ENCODE peak calls at places on chromosome 14, in six cellular contexts. G is neuronal stem cell, O is H9, Q is H1, T is trophoblast cell, X is IMR-90. F is an unnamed sample.

GRCh38 chr14:85732031-85732430 is 202.1 kb downstream of the FLRT2 start:
- DNase-seq in O (no peak), X (no peak), T (no peak), Q (no peak), G (no peak), F (no peak)

GRCh38 chr14:65833256-65833880 is 420.8 kb downstream of the FUT8 start:
- DNase-seq in Q (no peak), T (no peak), G (no peak), X (no peak), O (no peak), F (no peak)

GRCh38 chr14:97107760-97108159 is 310.6 kb downstream of the VRK1 start:
- DNase-seq in Q (no peak), X (no peak), G (no peak), O (no peak), T (peak), F (no peak)

GRCh38 chr14:55731881-55732498 is 152.0 kb downstream of the KTN1 start:
- DNase-seq in T (peak), O (peak), G (peak), Q (peak), X (peak), F (no peak)

GRCh38 chr14:72755766-72756165 is 138.1 kb downstream of the DPF3 start:
- DNase-seq in T (no peak), Q (no peak), G (no peak), O (no peak), X (peak), F (no peak)

GRCh38 chr14:64061115-64061514 is 208.3 kb downstream of the SYNE2 start:
- DNase-seq in X (no peak), O (no peak), G (no peak), T (no peak), Q (no peak), F (no peak)

GRCh38 chr14:69554500-69554899 is 20.2 kb downstream of the CCDC177 start:
- DNase-seq in X (no peak), O (no peak), G (no peak), T (no peak), Q (no peak), F (no peak)

GRCh38 chr14:61501714-61502458 is 180.5 kb downstream of the PRKCH start:
- DNase-seq in Q (no peak), G (no peak), O (no peak), X (no peak), T (no peak), F (no peak)

GRCh38 chr14:33925209-33925608 is 25.7 kb downstream of the EGLN3 start:
- DNase-seq in G (no peak), X (no peak), O (no peak), T (no peak), Q (no peak), F (no peak)

GRCh38 chr14:103859416-103860202 is 12.2 kb upstream of the PPP1R13B start:
- DNase-seq in X (no peak), T (no peak), O (no peak), G (no peak), Q (no peak), F (no peak)

GRCh38 chr14:67722293-67722692 is 20.6 kb downstream of the RDH12 start:
- DNase-seq in T (no peak), G (no peak), O (peak), Q (no peak), X (peak), F (no peak)

GRCh38 chr14:65867333-65867732 is 454.8 kb downstream of the FUT8 start:
- DNase-seq in Q (no peak), G (no peak), O (no peak), T (no peak), X (no peak), F (no peak)

GRCh38 chr14:75514673-75515630 is 7.3 kb upstream of the BATF start:
- DNase-seq in X (peak), G (no peak), O (peak), T (peak), Q (peak), F (no peak)

GRCh38 chr14:75506930-75507329 is 15.3 kb upstream of the BATF start:
- DNase-seq in X (no peak), G (no peak), O (no peak), Q (no peak), T (no peak), F (no peak)

GRCh38 chr14:75513911-75514672 is 8.2 kb upstream of the BATF start:
- DNase-seq in T (no peak), Q (peak), X (no peak), G (no peak), O (no peak), F (no peak)

GRCh38 chr14:75511201-75511600 is 11.1 kb upstream of the BATF start:
- DNase-seq in X (no peak), Q (no peak), G (no peak), O (no peak), T (no peak), F (no peak)

DNA sequence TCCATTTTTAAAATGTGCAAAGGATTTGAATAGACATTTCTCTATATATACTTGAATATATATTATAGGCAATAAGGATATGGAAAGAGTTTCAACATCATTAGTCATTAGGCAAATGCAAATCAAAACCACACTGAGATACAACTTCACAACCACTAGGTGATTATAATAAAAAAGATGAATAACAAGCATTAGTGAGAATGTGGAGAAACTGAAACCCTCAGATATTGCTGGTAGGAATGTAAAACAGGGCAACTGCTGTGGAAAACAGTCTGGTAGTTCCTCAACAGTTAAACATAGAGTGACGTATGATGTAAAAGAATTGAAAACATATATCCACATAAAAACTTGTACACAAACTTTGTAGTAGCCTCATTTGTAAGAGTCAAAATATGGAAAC is 11.7 kb upstream of the BATF start:
- DNase-seq in O (no peak), X (no peak), T (no peak), Q (no peak), G (no peak), F (no peak)
- H4K91ac ChIP-seq in O (no peak), X (no peak), T (no peak), Q (no peak), G (no peak), F (no peak)

DNA sequence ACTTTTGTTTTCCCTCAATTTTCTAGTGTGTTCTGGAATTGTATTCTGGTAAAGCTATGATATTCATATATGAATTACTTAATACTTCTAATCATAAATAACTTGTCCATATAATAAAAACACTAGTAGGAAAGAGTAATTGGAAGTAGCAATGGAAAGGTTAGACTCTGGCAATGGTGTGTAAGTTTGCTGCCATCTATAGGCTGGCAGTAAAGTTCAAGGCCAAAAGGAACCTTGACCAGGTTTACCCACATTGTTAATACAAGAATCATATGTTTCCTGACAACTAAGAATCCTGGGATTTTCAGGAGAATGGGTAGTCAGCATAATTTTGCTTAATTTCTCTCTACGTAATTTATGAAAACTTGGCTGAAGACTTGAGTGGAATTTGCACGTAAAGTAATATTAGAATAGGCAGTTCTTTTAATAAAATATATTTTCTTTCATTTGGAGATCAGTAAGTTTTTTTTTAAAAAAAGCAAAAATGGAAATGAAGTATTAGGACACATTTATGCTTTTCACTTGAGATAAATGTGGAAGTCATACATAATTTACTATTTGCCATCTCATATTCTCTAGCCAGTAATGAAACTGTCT is 926.7 kb downstream of the GALC start:
- DNase-seq in O (no peak), G (no peak), T (peak), Q (no peak), X (peak), F (peak)
- H4K91ac ChIP-seq in O (no peak), G (no peak), T (no peak), Q (no peak), X (no peak), F (no peak)

GRCh38 chr14:39367387-39367751 is 64.9 kb downstream of the FBXO33 start:
- DNase-seq in Q (no peak), T (no peak), X (no peak), G (no peak), O (peak), F (no peak)
- H4K91ac ChIP-seq in Q (no peak), T (no peak), X (no peak), G (no peak), O (no peak), F (no peak)

DNA sequence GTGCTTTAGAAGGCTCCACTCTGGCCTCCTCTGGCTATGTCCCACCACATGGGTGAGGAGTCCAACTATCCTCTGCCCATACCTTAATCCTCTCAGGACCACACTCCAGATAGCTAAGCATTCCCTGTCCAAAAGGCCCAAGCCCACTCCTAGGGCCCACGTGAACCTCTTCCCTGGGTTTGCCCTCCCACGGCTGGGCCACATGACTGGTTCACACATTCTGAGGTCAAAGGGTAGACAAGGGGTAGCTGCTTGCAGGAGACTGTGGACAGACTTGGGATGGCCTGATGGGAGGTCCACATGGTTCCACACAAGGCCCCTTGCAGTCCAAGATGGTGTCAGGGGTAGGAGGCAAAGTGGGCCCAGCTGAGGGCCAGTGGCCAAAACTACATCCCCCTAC is 6.0 kb upstream of the PCK2 start:
- DNase-seq in G (no peak), X (no peak), Q (no peak), O (no peak), T (no peak), F (no peak)
- H4K91ac ChIP-seq in G (no peak), X (no peak), Q (no peak), O (no peak), T (no peak), F (no peak)

DNA sequence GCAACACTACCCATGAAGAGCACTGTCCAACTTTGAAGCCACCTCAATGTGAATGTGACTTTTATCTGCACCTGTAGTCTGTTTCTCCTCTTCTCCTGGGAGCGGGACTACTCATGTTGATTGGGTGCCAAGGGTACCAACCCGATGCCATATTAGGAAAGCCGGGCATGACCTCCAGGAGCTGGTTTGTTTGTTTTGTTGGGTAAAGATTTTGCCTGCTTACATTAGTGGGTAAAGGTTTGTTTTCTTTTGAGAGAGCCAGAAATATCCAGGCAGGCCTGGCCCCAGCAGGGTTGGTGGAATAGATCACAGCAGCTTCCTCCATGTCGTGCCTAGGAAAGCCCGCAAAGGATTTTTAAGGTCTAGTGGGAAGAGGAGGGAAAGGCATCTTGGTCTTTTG is 19.7 kb upstream of the ITPK1 start:
- DNase-seq in G (no peak), Q (no peak), X (no peak), T (no peak), O (no peak), F (no peak)
- H4K91ac ChIP-seq in G (no peak), Q (no peak), X (no peak), T (no peak), O (no peak), F (no peak)